ENCODE peak calls at places on chromosome 18, in nine cellular contexts. J, Y, O, P, N, Q, Z, I and D are unnamed samples. For H3K4me1, the result is how much of the 10 kb centered on the place peaks cover.

GRCh38 chr18:80249217-80250093 is 2.1 kb upstream of the PARD6G start:
- DNase-seq in J (no peak), Y (peak), O (no peak), P (no peak), N (peak), Q (no peak), Z (no peak), I (peak), D (no peak)

GRCh38 chr18:40222736-40223135 is 1732.3 kb upstream of the PIK3C3 start:
- DNase-seq in J (no peak), Y (no peak), O (no peak), P (no peak), N (peak), Q (no peak), Z (no peak), I (peak), D (no peak)

GRCh38 chr18:38369772-38370690 is 804.4 kb upstream of the CELF4 start:
- DNase-seq in J (no peak), Y (peak), O (no peak), P (no peak), N (no peak), Q (no peak), Z (no peak), I (no peak), D (no peak)

GRCh38 chr18:36394486-36394885 is 97.0 kb downstream of the FHOD3 start:
- DNase-seq in J (no peak), Y (peak), O (no peak), P (no peak), N (no peak), Q (peak), Z (no peak), I (no peak), D (no peak)

GRCh38 chr18:46424898-46425297 is 232.1 kb downstream of the LOXHD1 start:
- DNase-seq in J (no peak), Y (peak), O (no peak), P (no peak), N (no peak), Q (peak), Z (no peak), I (no peak), D (no peak)

GRCh38 chr18:55763805-55764204 is 175.8 kb upstream of the TCF4 start:
- DNase-seq in J (no peak), Y (no peak), O (no peak), P (no peak), N (peak), Q (no peak), Z (no peak), I (no peak), D (no peak)

GRCh38 chr18:31380912-31381311 is 4.3 kb downstream of the DSG4 start:
- DNase-seq in J (no peak), Y (peak), O (no peak), P (no peak), N (no peak), Q (no peak), Z (no peak), I (no peak), D (no peak)

GRCh38 chr18:49277395-49278036 is 182.9 kb downstream of the DYM start:
- DNase-seq in J (no peak), Y (peak), O (no peak), P (no peak), N (peak), Q (no peak), Z (no peak), I (peak), D (no peak)

GRCh38 chr18:42574871-42575270 is 540.6 kb downstream of the RIT2 start:
- DNase-seq in J (no peak), Y (no peak), O (no peak), P (no peak), N (no peak), Q (no peak), Z (no peak), I (no peak), D (no peak)

DNA sequence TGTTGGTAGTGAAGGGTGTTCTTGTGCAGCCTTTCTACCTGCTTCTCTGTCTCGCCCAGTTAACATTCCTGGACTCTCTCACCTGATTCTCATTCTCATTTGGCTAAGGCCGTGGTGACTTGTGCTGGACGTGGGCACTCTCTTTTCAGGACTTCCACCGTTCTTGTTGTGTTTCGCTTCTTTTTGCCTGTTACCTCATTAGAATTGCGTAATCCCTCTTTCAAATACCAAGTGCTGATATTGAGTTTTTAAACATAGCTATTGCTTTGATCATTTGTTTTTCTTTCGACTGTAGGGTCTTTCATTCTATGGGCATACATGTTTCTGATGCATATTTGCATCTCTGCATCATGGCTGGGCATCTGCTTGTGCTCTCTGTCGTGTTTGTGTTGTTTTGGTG is 287.0 kb downstream of the ALPK2 start:
- DNase-seq in J (no peak), Y (no peak), O (no peak), P (no peak), N (no peak), Q (no peak), Z (no peak), I (no peak), D (no peak)
- H3K4me1 ChIP-seq in J (under half), Y (under half), O (under half), P (under half), N (under half), Q (under half), Z (under half), I (under half), D (under half)

DNA sequence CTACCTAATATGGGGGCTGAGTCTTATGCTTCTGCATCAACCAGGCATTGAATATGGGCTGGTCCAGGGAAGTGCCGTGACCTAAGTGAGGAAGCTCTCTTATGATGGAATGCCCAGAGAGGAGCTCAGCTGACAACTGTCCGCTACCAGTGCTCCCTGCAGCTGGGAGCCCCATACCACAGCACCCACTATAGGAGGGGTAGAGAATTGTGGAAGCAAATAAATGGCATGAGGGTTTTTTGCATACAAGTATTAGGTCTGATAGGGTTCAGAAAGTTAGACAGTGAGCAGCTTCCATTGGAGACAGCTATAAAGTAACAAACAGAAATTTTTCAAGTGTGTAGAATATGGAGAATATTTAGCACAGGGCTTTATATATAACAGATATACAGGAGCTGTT is 4.6 kb downstream of the TIMM21 start:
- DNase-seq in J (no peak), Y (no peak), O (no peak), P (no peak), N (no peak), Q (no peak), Z (no peak), I (no peak), D (no peak)
- TF ChIP-seq CTCF in J (no peak), Y (no peak), O (no peak), P (no peak), N (peak), Q (no peak), Z (no peak), I (no peak), D (no peak)

GRCh38 chr18:54555996-54556395 is 35.0 kb upstream of the DYNAP start:
- DNase-seq in J (no peak), Y (no peak), O (no peak), P (no peak), N (no peak), Q (no peak), Z (no peak), I (no peak), D (no peak)
- H3K4me3 ChIP-seq in J (no peak), Y (no peak), O (no peak), P (no peak), N (no peak), Q (no peak), Z (no peak), I (no peak), D (no peak)

DNA sequence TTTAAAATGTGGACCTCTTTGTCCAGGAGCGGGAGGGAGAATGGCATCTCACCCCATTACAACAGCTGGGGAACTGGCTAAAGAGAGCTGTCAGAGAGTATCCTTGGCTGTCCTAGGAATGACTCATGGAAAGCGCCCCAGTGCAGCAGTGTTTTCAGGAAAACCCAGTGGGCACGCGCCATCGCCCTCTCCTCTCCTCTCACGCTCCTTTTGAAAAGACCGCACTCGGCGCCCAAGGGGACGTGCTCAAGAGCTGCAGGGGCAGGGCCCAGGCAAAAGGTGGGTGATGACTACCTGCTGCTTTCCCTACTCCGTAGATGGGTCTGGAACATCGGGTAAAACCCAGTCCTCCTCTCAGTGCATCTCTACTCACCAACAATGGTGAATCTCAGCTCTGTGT is 68.0 kb downstream of the EMILIN2 start:
- DNase-seq in J (peak), Y (no peak), O (no peak), P (no peak), N (no peak), Q (no peak), Z (no peak), I (no peak), D (no peak)
- H3K4me1 ChIP-seq in J (under half), Y (under half), O (under half), P (under half), N (under half), Q (under half), Z (under half), I (under half), D (under half)

DNA sequence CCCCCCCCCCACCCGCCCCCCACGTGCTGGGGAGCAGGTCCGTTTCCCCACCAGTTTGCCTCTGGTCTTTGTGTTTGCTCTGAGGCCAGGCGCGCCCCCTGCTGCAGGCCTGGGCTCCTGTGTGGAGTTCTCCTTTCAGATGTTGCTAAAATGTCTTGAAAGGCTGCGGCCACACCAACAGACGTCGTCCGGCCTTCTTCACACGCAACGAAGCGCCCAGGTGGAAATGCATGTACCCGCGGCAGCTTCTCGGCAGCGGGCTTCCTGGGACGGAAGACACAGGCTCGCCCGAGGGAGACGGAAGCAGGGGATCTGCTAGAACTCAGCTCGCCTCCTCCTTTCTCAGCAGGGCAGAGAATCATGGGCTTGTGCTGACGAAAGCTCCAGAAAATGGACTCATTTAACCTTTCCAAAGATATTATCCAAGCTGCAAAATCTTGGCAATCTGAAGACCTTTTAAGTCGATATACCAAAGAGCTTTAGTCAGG is 125.3 kb upstream of the ZNF516 start:
- DNase-seq in J (peak), Y (peak), O (peak), P (peak), N (peak), Q (peak), Z (peak), I (peak), D (peak)
- TF ChIP-seq CTCF in J (no peak), Y (peak), O (peak), P (peak), N (peak), Q (no peak), Z (peak), I (peak), D (peak)

GRCh38 chr18:26227051-26227672 is 917 bp downstream of the TAF4B start:
- DNase-seq in J (no peak), Y (no peak), O (no peak), P (no peak), N (no peak), Q (no peak), Z (no peak), I (no peak), D (no peak)

GRCh38 chr18:26226229-26227050 is at the start of gene TAF4B:
- DNase-seq in J (peak), Y (peak), O (peak), P (peak), N (peak), Q (peak), Z (peak), I (peak), D (peak)

GRCh38 chr18:26230497-26230896 is 4.3 kb downstream of the TAF4B start:
- DNase-seq in J (no peak), Y (no peak), O (no peak), P (no peak), N (no peak), Q (no peak), Z (no peak), I (no peak), D (no peak)

GRCh38 chr18:26225915-26226228 is 373 bp upstream of the TAF4B start:
- DNase-seq in J (no peak), Y (no peak), O (no peak), P (no peak), N (no peak), Q (no peak), Z (no peak), I (no peak), D (no peak)

DNA sequence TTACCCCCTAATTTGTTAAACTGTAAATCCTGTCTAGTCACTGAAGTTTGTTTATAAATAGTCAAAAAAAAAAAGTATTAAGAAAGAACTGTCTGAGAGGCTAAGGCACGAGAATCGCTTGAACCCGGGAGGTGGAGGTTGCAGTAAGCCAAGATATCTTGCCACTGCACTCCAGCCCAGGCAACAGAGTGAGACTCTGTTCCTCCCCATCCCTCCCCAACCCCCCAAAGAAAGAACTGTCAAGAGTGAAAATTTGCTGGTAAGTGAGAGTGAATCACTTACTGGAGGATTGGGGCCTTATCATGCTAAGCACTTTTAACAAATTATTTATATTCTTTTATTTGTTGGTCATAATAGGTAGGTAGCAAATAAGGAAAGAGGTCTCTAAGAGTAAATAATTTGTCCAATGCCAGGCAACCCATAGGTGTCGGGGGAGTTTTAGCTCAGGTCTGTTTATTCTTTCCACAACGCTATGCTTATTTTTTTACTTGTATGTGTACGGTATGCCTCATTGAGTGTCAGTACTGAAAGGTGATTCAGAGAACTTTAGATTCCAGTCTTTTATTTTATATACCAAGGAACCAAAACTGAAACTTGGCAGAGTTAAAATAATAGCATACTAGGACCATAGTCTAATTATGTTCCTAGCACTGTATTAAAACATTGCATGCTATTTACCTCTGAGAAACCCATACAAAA is 2.5 kb downstream of the TAF4B start:
- DNase-seq in J (no peak), Y (no peak), O (no peak), P (no peak), N (no peak), Q (no peak), Z (no peak), I (no peak), D (no peak)
- H3K4me3 ChIP-seq in J (no peak), Y (peak), O (peak), P (no peak), N (no peak), Q (peak), Z (no peak), I (no peak), D (no peak)

DNA sequence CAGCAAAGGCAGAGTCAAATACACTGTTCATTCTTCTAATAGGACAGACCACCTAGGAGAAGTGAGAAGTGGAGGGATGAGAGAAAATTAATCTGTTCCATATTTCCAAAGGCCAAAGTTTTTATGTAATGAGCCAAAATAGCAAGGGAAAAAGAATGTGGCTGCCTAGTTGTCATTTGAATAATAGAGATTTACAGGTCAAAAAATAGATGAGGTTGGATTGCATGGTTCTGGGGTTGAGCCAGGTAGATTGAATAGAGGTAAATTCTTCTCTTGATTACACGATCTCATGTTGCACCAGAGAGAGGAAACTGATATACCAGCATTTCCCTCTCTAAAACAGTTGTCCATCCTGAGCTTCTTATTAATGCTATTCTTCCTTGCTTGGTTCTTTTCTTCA is 325.8 kb downstream of the CCDC178 start:
- DNase-seq in J (no peak), Y (no peak), O (no peak), P (no peak), N (no peak), Q (no peak), Z (no peak), I (no peak), D (no peak)
- H3K4me1 ChIP-seq in J (under half), Y (under half), O (under half), P (under half), N (under half), Q (under half), Z (under half), I (under half), D (under half)